ENCODE peak calls at places on chromosomes 11 and 22, in ten cellular contexts. F is tibial nerve; O is heart left ventricle; C is stimulated activated CD8-positive, alpha-beta memory T cell treated with anti-CD3 and anti-CD28 coated beads, Interleukin-4, amount 100 ng/mL, for 24 hours; A is stimulated activated CD4-positive, alpha-beta T cell treated with anti-CD3 and anti-CD28 coated beads, Interleukin-12 subunit alpha, Interleukin-12 subunit beta, amount 100 ng/mL, for 48 hours; Q is mammary epithelial cell; P is psoas muscle; I is thoracic aorta; D is cardiac fibroblast; X is ACHN. S is an unnamed sample.

GRCh38 chr11:101880208-101880607 is 34.6 kb upstream of the CEP126 start:
- DNase-seq in F (no peak), O (no peak), C (no peak), A (no peak), Q (peak), P (no peak), I (no peak), D (peak), X (peak), S (no peak)

GRCh38 chr11:58832246-58832645 is 12.3 kb downstream of the GLYATL2 start:
- DNase-seq in F (no peak), O (no peak), C (no peak), A (no peak), Q (peak), P (no peak), I (no peak), D (no peak), X (no peak), S (no peak)

GRCh38 chr22:46606886-46607285 is 13.3 kb upstream of the GRAMD4 start:
- DNase-seq in F (no peak), O (no peak), C (no peak), A (no peak), Q (no peak), P (no peak), I (no peak), D (no peak), X (no peak), S (no peak)

GRCh38 chr11:77172666-77172982 is 44.6 kb downstream of the MYO7A start:
- DNase-seq in F (no peak), O (no peak), C (no peak), A (no peak), Q (no peak), P (peak), I (no peak), D (no peak), X (no peak), S (no peak)

GRCh38 chr22:41478891-41479521 is 10.1 kb downstream of the ACO2 start:
- DNase-seq in F (peak), O (no peak), C (no peak), A (no peak), Q (peak), P (peak), I (no peak), D (peak), X (no peak), S (peak)

GRCh38 chr11:693887-694562 is 997 bp downstream of the DEAF1 start:
- DNase-seq in F (no peak), O (no peak), C (no peak), A (no peak), Q (no peak), P (no peak), I (no peak), D (no peak), X (no peak), S (no peak)

GRCh38 chr11:117823941-117824420 is 563 bp downstream of the FXYD2 start:
- DNase-seq in F (no peak), O (peak), C (no peak), A (no peak), Q (no peak), P (peak), I (no peak), D (peak), X (no peak), S (no peak)

GRCh38 chr11:75775056-75775455 is 6.5 kb downstream of the DGAT2 start:
- DNase-seq in F (no peak), O (no peak), C (no peak), A (no peak), Q (no peak), P (no peak), I (no peak), D (no peak), X (no peak), S (no peak)

GRCh38 chr11:123650901-123651300 is 3.5 kb downstream of the SCN3B start:
- DNase-seq in F (no peak), O (no peak), C (no peak), A (no peak), Q (no peak), P (no peak), I (no peak), D (no peak), X (no peak), S (no peak)

GRCh38 chr11:79264284-79264683 is 176.5 kb downstream of the TENM4 start:
- DNase-seq in F (no peak), O (no peak), C (no peak), A (no peak), Q (no peak), P (no peak), I (no peak), D (no peak), X (no peak), S (no peak)

GRCh38 chr11:8271106-8271886 is 7.6 kb upstream of the LMO1 start:
- DNase-seq in F (no peak), O (no peak), C (no peak), A (no peak), Q (no peak), P (no peak), I (no peak), D (no peak), X (no peak), S (no peak)

GRCh38 chr11:86473991-86474833 is 99.5 kb downstream of the CCDC81 start:
- DNase-seq in F (no peak), O (peak), C (no peak), A (no peak), Q (peak), P (peak), I (no peak), D (peak), X (no peak), S (no peak)

GRCh38 chr11:61543606-61544306 is 35.2 kb downstream of the LRRC10B start:
- DNase-seq in F (no peak), O (no peak), C (no peak), A (no peak), Q (no peak), P (no peak), I (no peak), D (peak), X (no peak), S (no peak)

S was measured in stimulated activated naive B cell treated with anti-CD40 and anti-IgM and Interleukin-4, amounts not matched to agents 10 μg/mL and 1 μg/mL and 100 μg/mL, for 72 hours.